ENCODE peak calls at places on chromosomes 11 and 22, in ten cellular contexts. K is LoVo; S is EL; L is stimulated activated CD8-positive, alpha-beta memory T cell treated with anti-CD3 and anti-CD28 coated beads, Interleukin-4, amount 100 ng/mL, for 1 hour; R is GM13977; E is right cardiac atrium; F is T-helper 2 cell; C is HEK293T; W is cardiac fibroblast; H is stromal cell of bone marrow. X is an unnamed sample.

GRCh38 chr11:19978668-19979518 is 181.4 kb downstream of the DBX1 start:
- DNase-seq in K (peak; percentile 67), S (peak; percentile 82), L (no peak), R (peak; percentile 34), E (no peak), F (peak; percentile 12), C (no peak), W (peak; percentile 80), H (peak; percentile 62), X (peak; percentile 86)

GRCh38 chr11:70158201-70158600 is 44.9 kb upstream of the FADD start:
- DNase-seq in K (no peak), S (no peak), L (no peak), R (no peak), E (no peak), F (no peak), C (peak; percentile 48), W (peak; percentile 16), H (no peak), X (no peak)

GRCh38 chr11:3687399-3687798 is 16.2 kb upstream of the CHRNA10 start:
- DNase-seq in K (no peak), S (no peak), L (no peak), R (no peak), E (no peak), F (no peak), C (no peak), W (no peak), H (no peak), X (no peak)

GRCh38 chr11:65493367-65494176 is 5.3 kb upstream of the MALAT1 start:
- DNase-seq in K (peak; percentile 71), S (peak; percentile 97), L (no peak), R (no peak), E (peak; percentile 86), F (no peak), C (no peak), W (peak; percentile 97), H (peak; percentile 100), X (peak; percentile 99)

GRCh38 chr11:79439893-79440450 is 858 bp downstream of the TENM4 start:
- DNase-seq in K (no peak), S (peak; percentile 14), L (no peak), R (peak; percentile 38), E (no peak), F (no peak), C (peak; percentile 46), W (no peak), H (no peak), X (peak; percentile 31)

GRCh38 chr11:119875841-119876600 is 147.0 kb upstream of the NECTIN1 start:
- DNase-seq in K (no peak), S (no peak), L (no peak), R (no peak), E (no peak), F (no peak), C (no peak), W (no peak), H (no peak), X (no peak)

GRCh38 chr11:94132152-94132558 is 3.5 kb downstream of the PANX1 start:
- DNase-seq in K (no peak), S (peak; percentile 97), L (no peak), R (no peak), E (peak; percentile 63), F (no peak), C (no peak), W (peak; percentile 86), H (peak; percentile 72), X (peak; percentile 89)

GRCh38 chr11:13119361-13119760 is 110.2 kb downstream of the RASSF10 start:
- DNase-seq in K (peak; percentile 32), S (peak; percentile 65), L (no peak), R (no peak), E (no peak), F (no peak), C (no peak), W (no peak), H (no peak), X (no peak)

GRCh38 chr22:27573280-27573711 is 228.3 kb downstream of the MN1 start:
- DNase-seq in K (no peak), S (no peak), L (no peak), R (no peak), E (no peak), F (no peak), C (no peak), W (no peak), H (no peak), X (no peak)

GRCh38 chr11:61007971-61008896 is 36.8 kb downstream of the CD6 start:
- DNase-seq in K (no peak), S (no peak), L (no peak), R (peak; percentile 57), E (no peak), F (no peak), C (no peak), W (no peak), H (no peak), X (no peak)